ENCODE peak calls at places on chromosomes 16 and 17, in four cellular contexts. L is A549, U is GM12878, E is endothelial cell of umbilical vein. O is an unnamed sample.

GRCh38 chr17:2892305-2892971 is 96.2 kb downstream of the RAP1GAP2 start:
- DNase-seq in L (peak), U (no peak), E (peak), O (peak)

GRCh38 chr16:5709889-5710288 is 612.3 kb upstream of the EEF2KMT start:
- DNase-seq in L (no peak), U (no peak), E (no peak), O (peak)

GRCh38 chr17:50662632-50663225 is 28.0 kb downstream of the ABCC3 start:
- DNase-seq in L (no peak), U (no peak), E (no peak), O (no peak)

GRCh38 chr16:88951501-88951900 is 25.5 kb downstream of the CBFA2T3 start:
- DNase-seq in L (no peak), U (no peak), E (no peak), O (no peak)

GRCh38 chr17:64780096-64781012 is 118.2 kb upstream of the SMURF2 start:
- DNase-seq in L (peak), U (no peak), E (peak), O (peak)

GRCh38 chr16:11530171-11530940 is 56.4 kb downstream of the LITAF start:
- DNase-seq in L (peak), U (no peak), E (peak), O (no peak)

GRCh38 chr17:77425791-77426641 is 285.2 kb downstream of the SEC14L1 start:
- DNase-seq in L (peak), U (no peak), E (no peak), O (peak)

GRCh38 chr16:49376206-49376605 is 2.6 kb downstream of the C16orf78 start:
- DNase-seq in L (no peak), U (no peak), E (no peak), O (no peak)

GRCh38 chr16:78177927-78178326 is 78.5 kb downstream of the WWOX start:
- DNase-seq in L (no peak), U (no peak), E (no peak), O (peak)

GRCh38 chr16:19179890-19180490 is 11.9 kb downstream of the SYT17 start:
- DNase-seq in L (peak), U (no peak), E (peak), O (peak)

GRCh38 chr16:7132465-7132864 is 200.2 kb upstream of the RBFOX1 start:
- DNase-seq in L (no peak), U (no peak), E (no peak), O (no peak)

GRCh38 chr17:52648995-52649394 is 490.5 kb upstream of the CA10 start:
- DNase-seq in L (no peak), U (no peak), E (no peak), O (no peak)

GRCh38 chr16:75264999-75265910 is 13.8 kb upstream of the BCAR1 start:
- DNase-seq in L (no peak), U (no peak), E (no peak), O (no peak)

GRCh38 chr17:50337956-50338355 is 8.0 kb upstream of the XYLT2 start:
- DNase-seq in L (no peak), U (no peak), E (no peak), O (no peak)

GRCh38 chr17:77470800-77471733 is 330.3 kb downstream of the SEC14L1 start:
- DNase-seq in L (peak), U (no peak), E (no peak), O (peak)

GRCh38 chr17:80703109-80703508 is 158.5 kb downstream of the RPTOR start:
- DNase-seq in L (no peak), U (no peak), E (no peak), O (no peak)

GRCh38 chr16:30394603-30395154 is 541 bp upstream of the ZNF48 start:
- DNase-seq in L (no peak), U (no peak), E (peak), O (no peak)

GRCh38 chr16:80319181-80319580 is 221.6 kb upstream of the DYNLRB2 start:
- DNase-seq in L (no peak), U (no peak), E (no peak), O (peak)

GRCh38 chr16:72877374-72878028 is 170.4 kb downstream of the ZFHX3 start:
- DNase-seq in L (peak), U (no peak), E (peak), O (peak)

GRCh38 chr17:63420868-63421680 is 25.0 kb downstream of the CYB561 start:
- DNase-seq in L (no peak), U (no peak), E (no peak), O (no peak)

GRCh38 chr17:60077226-60077625 is 1.5 kb downstream of the HEATR6 start:
- DNase-seq in L (no peak), U (no peak), E (no peak), O (no peak)
- H3K4me3 ChIP-seq in L (no peak), U (peak), E (peak), O (peak)

DNA sequence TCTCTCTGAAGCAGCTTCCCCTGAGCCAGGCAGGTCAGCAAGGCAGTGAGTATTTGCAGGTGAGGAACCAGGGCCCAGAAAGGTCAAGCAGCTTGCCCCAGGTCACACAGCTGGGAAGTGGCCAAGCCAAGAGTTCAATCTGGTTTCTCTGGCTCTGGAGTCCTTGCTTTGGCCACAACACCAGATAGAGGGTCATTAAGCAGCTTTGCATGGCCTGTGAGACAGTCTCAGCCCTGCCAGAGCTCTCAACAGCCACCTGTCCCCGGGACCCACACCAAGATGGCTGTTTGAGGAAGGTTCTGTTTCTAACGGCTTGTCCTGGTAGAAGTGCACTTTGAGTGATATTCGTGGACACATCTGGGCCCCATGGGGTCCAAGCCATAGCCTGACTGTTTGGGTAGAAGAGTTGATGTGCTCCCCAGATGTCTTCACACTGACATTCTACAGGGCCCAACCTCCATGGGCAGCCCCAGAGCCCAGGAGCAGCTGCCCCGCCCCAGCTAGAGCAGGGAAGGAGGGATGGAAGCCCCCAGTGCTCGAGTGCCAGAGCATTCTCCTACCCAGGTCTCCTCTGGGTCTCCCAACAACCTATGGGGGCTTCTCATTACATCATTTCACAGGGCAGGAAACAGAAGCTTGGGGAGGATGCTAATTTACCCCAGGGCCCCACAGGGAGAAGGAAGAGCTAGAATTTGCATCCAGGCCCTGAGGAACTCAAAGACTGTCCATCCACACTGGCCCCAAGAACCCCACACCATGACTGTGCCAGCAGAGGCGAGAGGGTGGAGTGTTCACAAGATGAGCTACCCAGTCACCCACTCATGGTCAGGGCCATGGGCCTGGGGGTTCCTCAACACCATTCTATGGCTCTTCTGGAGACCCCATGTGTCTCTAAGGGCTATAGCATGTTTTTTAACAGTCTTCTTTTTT is 107.3 kb upstream of the CDH5 start:
- DNase-seq in L (no peak), U (no peak), E (no peak), O (no peak)
- TF ChIP-seq MYC in L (no peak), U (no peak), E (no peak), O (no peak)

GRCh38 chr16:81767987-81768592 is 11.0 kb upstream of the PLCG2 start:
- DNase-seq in L (peak), U (no peak), E (no peak), O (no peak)
- TF ChIP-seq MAX in L (no peak), U (no peak), E (no peak), O (no peak)

GRCh38 chr17:34635876-34636275 is 56.5 kb downstream of the TMEM132E start:
- DNase-seq in L (no peak), U (no peak), E (no peak), O (no peak)

GRCh38 chr17:34638526-34639260 is 59.3 kb downstream of the TMEM132E start:
- DNase-seq in L (no peak), U (no peak), E (no peak), O (no peak)

GRCh38 chr17:34639706-34640425 is 60.5 kb downstream of the TMEM132E start:
- DNase-seq in L (no peak), U (no peak), E (no peak), O (no peak)

GRCh38 chr17:34637041-34637547 is 57.7 kb downstream of the TMEM132E start:
- DNase-seq in L (no peak), U (no peak), E (no peak), O (no peak)

DNA sequence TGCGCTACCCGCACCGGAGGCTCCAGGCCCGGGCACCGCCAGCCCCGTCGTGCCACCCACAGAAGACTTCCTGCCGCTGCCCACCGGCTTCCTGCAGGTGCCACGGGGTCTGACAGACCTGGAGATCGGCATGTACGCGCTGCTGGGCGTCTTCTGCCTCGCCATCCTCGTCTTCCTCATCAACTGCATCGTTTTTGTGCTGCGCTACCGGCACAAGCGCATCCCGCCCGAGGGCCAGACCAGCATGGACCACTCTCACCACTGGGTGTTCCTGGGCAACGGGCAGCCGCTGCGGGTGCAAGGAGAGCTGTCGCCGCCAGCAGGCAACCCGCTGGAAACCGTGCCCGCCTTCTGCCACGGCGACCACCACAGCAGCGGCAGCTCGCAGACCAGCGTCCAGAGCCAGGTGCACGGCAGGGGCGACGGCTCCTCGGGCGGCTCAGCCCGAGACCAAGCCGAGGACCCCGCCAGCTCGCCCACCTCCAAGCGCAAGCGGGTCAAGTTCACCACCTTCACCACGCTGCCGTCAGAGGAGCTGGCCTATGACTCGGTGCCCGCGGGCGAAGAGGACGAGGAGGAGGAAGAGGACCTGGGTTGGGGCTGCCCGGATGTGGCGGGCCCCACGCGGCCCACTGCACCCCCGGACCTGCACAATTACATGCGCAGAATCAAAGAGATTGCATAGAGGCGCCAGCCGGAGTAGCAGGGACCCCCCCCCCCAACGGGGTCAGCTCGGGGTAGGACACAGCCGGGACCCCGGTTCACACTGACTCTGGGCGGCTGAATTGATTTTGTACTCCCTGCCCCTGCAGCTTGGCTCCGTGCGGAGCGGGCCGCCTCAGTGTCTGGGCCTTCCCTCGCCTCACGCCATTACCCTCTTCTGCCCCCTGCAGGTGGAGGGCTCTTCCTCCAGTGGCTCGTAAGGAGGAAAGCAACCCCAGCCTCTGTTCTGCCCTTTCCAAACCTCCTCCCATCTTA is 58.5 kb downstream of the TMEM132E start:
- DNase-seq in L (peak), U (no peak), E (peak), O (peak)
- H3K4me3 ChIP-seq in L (no peak), U (no peak), E (no peak), O (no peak)

GRCh38 chr16:15653227-15653626 is 3.2 kb downstream of the NDE1 start:
- DNase-seq in L (no peak), U (no peak), E (peak), O (no peak)
- TF ChIP-seq MYC in L (no peak), U (no peak), E (no peak), O (no peak)